ENCODE peak calls at places on chromosome 4, in six cellular contexts. H, I, G, C, N and D are unnamed samples.

GRCh38 chr4:73831569-73831968 is 4.9 kb upstream of the CXCL6 start:
- DNase-seq in H (no peak), I (no peak), G (no peak), C (peak), N (no peak), D (no peak)

GRCh38 chr4:110088670-110089069 is 109.7 kb downstream of the ELOVL6 start:
- DNase-seq in H (no peak), I (no peak), G (no peak), C (peak), N (no peak), D (no peak)

GRCh38 chr4:79413032-79413431 is 5.0 kb upstream of the GK2 start:
- DNase-seq in H (no peak), I (no peak), G (no peak), C (no peak), N (no peak), D (no peak)

GRCh38 chr4:175827510-175827909 is 15.4 kb upstream of the GPM6A start:
- DNase-seq in H (no peak), I (no peak), G (no peak), C (no peak), N (no peak), D (no peak)

GRCh38 chr4:185717018-185717726 is 94.8 kb downstream of the SORBS2 start:
- DNase-seq in H (no peak), I (no peak), G (no peak), C (no peak), N (no peak), D (no peak)

GRCh38 chr4:180973894-180974293 is 1269.3 kb upstream of the TENM3 start:
- DNase-seq in H (no peak), I (no peak), G (no peak), C (no peak), N (no peak), D (no peak)

GRCh38 chr4:140609548-140610425 is 41.0 kb upstream of the UCP1 start:
- DNase-seq in H (peak), I (no peak), G (no peak), C (peak), N (no peak), D (no peak)

GRCh38 chr4:100836929-100837328 is 319.1 kb upstream of the EMCN start:
- DNase-seq in H (no peak), I (no peak), G (no peak), C (no peak), N (no peak), D (no peak)

GRCh38 chr4:40672528-40673522 is 43.2 kb upstream of the RBM47 start:
- DNase-seq in H (no peak), I (no peak), G (no peak), C (peak), N (peak), D (no peak)

GRCh38 chr4:145979160-145979559 is 40.5 kb upstream of the ZNF827 start:
- DNase-seq in H (no peak), I (no peak), G (no peak), C (no peak), N (no peak), D (no peak)